ENCODE peak calls at places on chromosomes 11 and 22, in six cellular contexts. One of them, this sample, is unnamed.

GRCh38 chr11:1549355-1550330 is 22.4 kb downstream of the DUSP8 start:
- DNase-seq in mammary epithelial cell: no peak
- DNase-seq in A549: no peak
- DNase-seq in left lung: no peak
- DNase-seq in DND-41: no peak
- DNase-seq in CD8-positive, alpha-beta memory T cell: no peak
- DNase-seq in this sample: no peak

GRCh38 chr11:17544181-17544622 is at the start of gene USH1C:
- DNase-seq in mammary epithelial cell: no peak
- DNase-seq in left lung: no peak
- DNase-seq in CD8-positive, alpha-beta memory T cell: no peak
- DNase-seq in A549: peak; percentile 61
- DNase-seq in DND-41: no peak
- DNase-seq in this sample: no peak

GRCh38 chr11:16874275-16874975 is 136.0 kb downstream of the C11orf58 start:
- DNase-seq in A549: no peak
- DNase-seq in mammary epithelial cell: no peak
- DNase-seq in left lung: no peak
- DNase-seq in DND-41: no peak
- DNase-seq in CD8-positive, alpha-beta memory T cell: no peak
- DNase-seq in this sample: no peak

GRCh38 chr11:104073950-104074349 is 37.5 kb downstream of the DDI1 start:
- DNase-seq in DND-41: no peak
- DNase-seq in CD8-positive, alpha-beta memory T cell: no peak
- DNase-seq in left lung: no peak
- DNase-seq in mammary epithelial cell: peak; percentile 75
- DNase-seq in A549: peak; percentile 0
- DNase-seq in this sample: peak; percentile 2

GRCh38 chr11:14529933-14530332 is 9.7 kb upstream of the PSMA1 start:
- DNase-seq in A549: no peak
- DNase-seq in CD8-positive, alpha-beta memory T cell: no peak
- DNase-seq in left lung: no peak
- DNase-seq in mammary epithelial cell: no peak
- DNase-seq in DND-41: no peak
- DNase-seq in this sample: no peak

GRCh38 chr11:2579315-2580060 is 120.3 kb downstream of the KCNQ1OT1 start:
- DNase-seq in A549: no peak
- DNase-seq in mammary epithelial cell: no peak
- DNase-seq in DND-41: no peak
- DNase-seq in CD8-positive, alpha-beta memory T cell: no peak
- DNase-seq in left lung: peak; percentile 27
- DNase-seq in this sample: peak; percentile 35

GRCh38 chr11:119483881-119484371 is 61.0 kb upstream of the THY1 start:
- DNase-seq in CD8-positive, alpha-beta memory T cell: no peak
- DNase-seq in mammary epithelial cell: no peak
- DNase-seq in DND-41: no peak
- DNase-seq in left lung: peak; percentile 28
- DNase-seq in A549: no peak
- DNase-seq in this sample: no peak

GRCh38 chr11:18064450-18065048 is 18.5 kb upstream of the TPH1 start:
- DNase-seq in A549: no peak
- DNase-seq in CD8-positive, alpha-beta memory T cell: no peak
- DNase-seq in mammary epithelial cell: no peak
- DNase-seq in left lung: no peak
- DNase-seq in DND-41: no peak
- DNase-seq in this sample: no peak

GRCh38 chr11:46537121-46537520 is 56.7 kb downstream of the AMBRA1 start:
- DNase-seq in CD8-positive, alpha-beta memory T cell: no peak
- DNase-seq in DND-41: no peak
- DNase-seq in mammary epithelial cell: no peak
- DNase-seq in left lung: no peak
- DNase-seq in A549: no peak
- DNase-seq in this sample: no peak

GRCh38 chr11:44726278-44727113 is at the start of gene TSPAN18:
- DNase-seq in mammary epithelial cell: no peak
- DNase-seq in left lung: no peak
- DNase-seq in A549: no peak
- DNase-seq in CD8-positive, alpha-beta memory T cell: peak; percentile 32
- DNase-seq in DND-41: no peak
- DNase-seq in this sample: peak; percentile 40

GRCh38 chr22:43921361-43921760 is 2.2 kb upstream of the PNPLA3 start:
- DNase-seq in A549: no peak
- DNase-seq in CD8-positive, alpha-beta memory T cell: no peak
- DNase-seq in DND-41: no peak
- DNase-seq in mammary epithelial cell: peak; percentile 64
- DNase-seq in left lung: no peak
- DNase-seq in this sample: peak; percentile 64

GRCh38 chr22:42344391-42344861 is 74.0 kb upstream of the TCF20 start:
- DNase-seq in DND-41: peak; percentile 19
- DNase-seq in CD8-positive, alpha-beta memory T cell: no peak
- DNase-seq in A549: no peak
- DNase-seq in left lung: peak; percentile 53
- DNase-seq in mammary epithelial cell: no peak
- DNase-seq in this sample: no peak

GRCh38 chr22:37253164-37253660 is 9.1 kb upstream of the RAC2 start:
- DNase-seq in CD8-positive, alpha-beta memory T cell: no peak
- DNase-seq in DND-41: no peak
- DNase-seq in A549: no peak
- DNase-seq in left lung: no peak
- DNase-seq in mammary epithelial cell: no peak
- DNase-seq in this sample: no peak

GRCh38 chr11:79018371-79018849 is 422.4 kb downstream of the TENM4 start:
- DNase-seq in DND-41: no peak
- DNase-seq in A549: no peak
- DNase-seq in left lung: no peak
- DNase-seq in mammary epithelial cell: no peak
- DNase-seq in CD8-positive, alpha-beta memory T cell: no peak
- DNase-seq in this sample: no peak

GRCh38 chr11:5831196-5831829 is 10.4 kb downstream of the OR52E6 start:
- DNase-seq in left lung: no peak
- DNase-seq in DND-41: no peak
- DNase-seq in CD8-positive, alpha-beta memory T cell: no peak
- DNase-seq in A549: no peak
- DNase-seq in mammary epithelial cell: peak; percentile 3
- DNase-seq in this sample: peak; percentile 3

GRCh38 chr11:38952698-38953097 is 2354.7 kb upstream of the RAG2 start:
- DNase-seq in left lung: no peak
- DNase-seq in A549: no peak
- DNase-seq in DND-41: no peak
- DNase-seq in CD8-positive, alpha-beta memory T cell: no peak
- DNase-seq in mammary epithelial cell: peak; percentile 73
- DNase-seq in this sample: no peak

DNA sequence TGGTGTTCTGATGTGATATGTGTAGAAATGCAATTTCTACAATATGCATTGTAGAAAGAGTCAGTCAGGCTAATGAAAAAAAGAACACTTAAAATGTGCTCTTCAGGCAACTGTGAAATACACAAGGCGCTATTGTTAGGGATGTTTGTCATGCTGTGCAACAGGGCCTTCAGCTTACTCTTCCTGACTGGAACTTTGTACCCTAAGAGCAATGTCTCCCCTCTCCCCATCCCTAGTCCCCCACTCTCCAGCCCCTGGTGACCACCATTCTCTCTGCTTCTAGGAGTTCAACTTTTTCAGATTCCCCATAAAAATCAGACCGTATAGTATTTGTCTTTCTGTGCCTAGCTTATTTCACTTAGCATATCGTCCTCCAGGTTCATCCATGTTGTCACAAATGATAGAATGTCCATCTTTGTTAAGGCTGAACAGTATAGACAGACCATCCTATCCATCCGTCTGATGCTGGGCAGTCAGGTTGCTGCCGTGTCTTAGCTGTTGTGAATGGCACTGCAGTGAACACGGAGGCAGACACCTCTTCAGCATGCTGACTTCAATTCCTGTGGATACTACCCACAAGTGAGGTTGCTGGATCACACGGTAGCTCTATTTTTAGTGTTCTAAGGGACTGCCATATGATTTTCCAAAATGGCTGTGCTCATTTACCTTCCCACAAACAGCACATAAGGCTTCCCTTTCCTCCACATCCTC is 10.7 kb downstream of the NDUFV1 start:
- DNase-seq in CD8-positive, alpha-beta memory T cell: no peak
- DNase-seq in mammary epithelial cell: no peak
- DNase-seq in DND-41: no peak
- DNase-seq in left lung: no peak
- DNase-seq in A549: no peak
- DNase-seq in this sample: no peak
- H3K4me1 ChIP-seq in CD8-positive, alpha-beta memory T cell: peaks cover 33% of the 10 kb centered on the region
- H3K4me1 ChIP-seq in mammary epithelial cell: peaks cover 17% of the 10 kb centered on the region
- H3K4me1 ChIP-seq in DND-41: peaks cover 58% of the 10 kb centered on the region
- H3K4me1 ChIP-seq in left lung: peaks cover 15% of the 10 kb centered on the region
- H3K4me1 ChIP-seq in A549: no peaks in the 10 kb centered on the region
- H3K4me1 ChIP-seq in this sample: peaks cover 6% of the 10 kb centered on the region

GRCh38 chr22:45008853-45009751 is 703 bp downstream of the PHF21B start:
- DNase-seq in DND-41: peak; percentile 45
- DNase-seq in left lung: no peak
- DNase-seq in CD8-positive, alpha-beta memory T cell: no peak
- DNase-seq in A549: peak; percentile 14
- DNase-seq in mammary epithelial cell: peak; percentile 33
- DNase-seq in this sample: peak; percentile 13

GRCh38 chr22:45007247-45007945 is 2.4 kb downstream of the PHF21B start:
- DNase-seq in left lung: no peak
- DNase-seq in CD8-positive, alpha-beta memory T cell: no peak
- DNase-seq in A549: peak; percentile 18
- DNase-seq in DND-41: no peak
- DNase-seq in mammary epithelial cell: peak; percentile 19
- DNase-seq in this sample: no peak

GRCh38 chr22:45006101-45006872 is 3.5 kb downstream of the PHF21B start:
- DNase-seq in CD8-positive, alpha-beta memory T cell: no peak
- DNase-seq in DND-41: no peak
- DNase-seq in mammary epithelial cell: no peak
- DNase-seq in A549: no peak
- DNase-seq in left lung: no peak
- DNase-seq in this sample: no peak

GRCh38 chr22:45007946-45008852 is 1.6 kb downstream of the PHF21B start:
- DNase-seq in DND-41: no peak
- DNase-seq in A549: peak; percentile 15
- DNase-seq in CD8-positive, alpha-beta memory T cell: no peak
- DNase-seq in mammary epithelial cell: peak; percentile 16
- DNase-seq in left lung: no peak
- DNase-seq in this sample: no peak

GRCh38 chr22:45006873-45007246 is 2.9 kb downstream of the PHF21B start:
- DNase-seq in DND-41: no peak
- DNase-seq in left lung: no peak
- DNase-seq in CD8-positive, alpha-beta memory T cell: no peak
- DNase-seq in mammary epithelial cell: no peak
- DNase-seq in A549: no peak
- DNase-seq in this sample: no peak
- H3K27ac ChIP-seq in DND-41: no peak overlapping the region
- H3K27ac ChIP-seq in left lung: no peak overlapping the region
- H3K27ac ChIP-seq in CD8-positive, alpha-beta memory T cell: no peak overlapping the region
- H3K27ac ChIP-seq in mammary epithelial cell: no peak overlapping the region
- H3K27ac ChIP-seq in A549: no peak overlapping the region
- H3K27ac ChIP-seq in this sample: no peak overlapping the region

GRCh38 chr11:10604340-10604748 is 35.9 kb upstream of the LYVE1 start:
- DNase-seq in CD8-positive, alpha-beta memory T cell: no peak
- DNase-seq in mammary epithelial cell: peak; percentile 72
- DNase-seq in DND-41: peak; percentile 64
- DNase-seq in left lung: no peak
- DNase-seq in A549: no peak
- DNase-seq in this sample: peak; percentile 63

GRCh38 chr11:10606536-10607208 is 38.2 kb upstream of the LYVE1 start:
- DNase-seq in mammary epithelial cell: peak; percentile 57
- DNase-seq in A549: no peak
- DNase-seq in CD8-positive, alpha-beta memory T cell: no peak
- DNase-seq in DND-41: no peak
- DNase-seq in left lung: no peak
- DNase-seq in this sample: no peak

GRCh38 chr11:10603721-10604297 is 35.3 kb upstream of the LYVE1 start:
- DNase-seq in left lung: no peak
- DNase-seq in A549: no peak
- DNase-seq in DND-41: peak; percentile 12
- DNase-seq in CD8-positive, alpha-beta memory T cell: no peak
- DNase-seq in mammary epithelial cell: no peak
- DNase-seq in this sample: no peak

GRCh38 chr11:10605941-10606381 is 37.5 kb upstream of the LYVE1 start:
- DNase-seq in CD8-positive, alpha-beta memory T cell: no peak
- DNase-seq in DND-41: no peak
- DNase-seq in mammary epithelial cell: no peak
- DNase-seq in A549: no peak
- DNase-seq in left lung: peak; percentile 81
- DNase-seq in this sample: no peak

GRCh38 chr11:10607462-10607861 is 39.0 kb upstream of the LYVE1 start:
- DNase-seq in A549: no peak
- DNase-seq in mammary epithelial cell: no peak
- DNase-seq in CD8-positive, alpha-beta memory T cell: no peak
- DNase-seq in left lung: no peak
- DNase-seq in DND-41: no peak
- DNase-seq in this sample: no peak
- H3K4me1 ChIP-seq in A549: no peaks in the 10 kb centered on the region
- H3K4me1 ChIP-seq in mammary epithelial cell: peaks cover 25% of the 10 kb centered on the region
- H3K4me1 ChIP-seq in CD8-positive, alpha-beta memory T cell: no peaks in the 10 kb centered on the region
- H3K4me1 ChIP-seq in left lung: peaks cover 91% of the 10 kb centered on the region
- H3K4me1 ChIP-seq in DND-41: peaks cover 9% of the 10 kb centered on the region
- H3K4me1 ChIP-seq in this sample: peaks cover 5% of the 10 kb centered on the region

GRCh38 chr11:65470433-65470832 is 28.4 kb upstream of the MALAT1 start:
- DNase-seq in CD8-positive, alpha-beta memory T cell: no peak
- DNase-seq in mammary epithelial cell: no peak
- DNase-seq in DND-41: no peak
- DNase-seq in A549: no peak
- DNase-seq in left lung: no peak
- DNase-seq in this sample: no peak

GRCh38 chr11:65476632-65477270 is 22.1 kb upstream of the MALAT1 start:
- DNase-seq in mammary epithelial cell: no peak
- DNase-seq in DND-41: no peak
- DNase-seq in CD8-positive, alpha-beta memory T cell: no peak
- DNase-seq in A549: no peak
- DNase-seq in left lung: no peak
- DNase-seq in this sample: peak; percentile 21

GRCh38 chr11:65471410-65471762 is 27.5 kb upstream of the MALAT1 start:
- DNase-seq in CD8-positive, alpha-beta memory T cell: peak; percentile 21
- DNase-seq in DND-41: peak; percentile 38
- DNase-seq in mammary epithelial cell: no peak
- DNase-seq in A549: peak; percentile 84
- DNase-seq in left lung: peak; percentile 78
- DNase-seq in this sample: peak; percentile 72

GRCh38 chr11:65477271-65478029 is 21.4 kb upstream of the MALAT1 start:
- DNase-seq in A549: peak; percentile 94
- DNase-seq in left lung: peak; percentile 98
- DNase-seq in CD8-positive, alpha-beta memory T cell: peak; percentile 84
- DNase-seq in DND-41: peak; percentile 93
- DNase-seq in mammary epithelial cell: peak; percentile 95
- DNase-seq in this sample: peak; percentile 93

DNA sequence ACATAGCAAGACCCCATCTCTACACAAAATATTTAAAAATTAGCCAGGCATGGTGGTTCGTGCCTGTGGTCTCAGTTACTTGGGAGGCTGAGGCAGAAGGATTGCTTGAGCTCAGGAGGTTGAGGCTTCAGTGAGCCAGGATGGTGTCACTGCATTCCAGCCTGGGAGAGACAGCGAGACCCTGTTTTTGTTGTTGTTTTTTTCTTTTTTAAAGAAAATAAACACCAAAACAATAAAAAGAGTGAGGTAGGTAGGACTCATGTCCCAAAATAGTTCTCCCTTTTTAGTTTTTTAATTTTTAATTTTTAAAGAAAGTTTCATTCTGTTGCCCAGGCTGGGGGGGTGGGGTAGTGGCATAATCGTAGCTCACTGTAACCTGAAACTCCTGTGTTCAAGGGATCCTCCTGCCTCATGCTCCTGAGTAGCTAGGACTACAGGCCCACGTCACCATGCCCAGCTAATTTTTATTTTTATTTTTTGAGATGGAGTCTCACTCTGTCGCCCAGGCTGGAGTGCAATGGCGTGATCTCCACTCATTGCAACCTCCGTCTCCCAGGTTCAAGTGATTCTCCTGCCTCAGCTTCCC is 25.5 kb upstream of the MALAT1 start:
- DNase-seq in mammary epithelial cell: no peak
- DNase-seq in DND-41: no peak
- DNase-seq in left lung: no peak
- DNase-seq in CD8-positive, alpha-beta memory T cell: no peak
- DNase-seq in A549: no peak
- DNase-seq in this sample: no peak
- H3K27ac ChIP-seq in mammary epithelial cell: peak overlapping the region; percentile 95
- H3K27ac ChIP-seq in DND-41: no peak overlapping the region
- H3K27ac ChIP-seq in left lung: peak overlapping the region; percentile 81
- H3K27ac ChIP-seq in CD8-positive, alpha-beta memory T cell: peak overlapping the region; percentile 73
- H3K27ac ChIP-seq in A549: peak overlapping the region; percentile 96
- H3K27ac ChIP-seq in this sample: no peak overlapping the region